ENCODE peak calls at places on chromosomes 12 and 14, in eight cellular contexts. Y is pancreas; M is suprapubic skin; U is CD4-positive, alpha-beta memory T cell; Z is foreskin fibroblast; I is neural progenitor cell; F is H7; J is gastrocnemius medialis. A is an unnamed sample.
A peak's percentile ranks its signal among the peaks of the same experiment; 100 is the strongest.

GRCh38 chr12:93879476-93880376 is 202.6 kb downstream of the CRADD start:
- DNase-seq in Y (no peak), M (no peak), U (no peak), Z (peak; percentile 75), I (no peak), F (no peak), J (no peak), A (peak; percentile 97)

GRCh38 chr12:124032265-124032886 is 59.4 kb downstream of the ZNF664 start:
- DNase-seq in Y (peak; percentile 35), M (no peak), U (no peak), Z (peak; percentile 52), I (peak; percentile 64), F (peak; percentile 89), J (no peak), A (peak; percentile 53)

GRCh38 chr12:9649532-9649940 is 20.0 kb upstream of the CLEC2D start:
- DNase-seq in Y (no peak), M (no peak), U (no peak), Z (no peak), I (peak; percentile 20), F (peak; percentile 20), J (no peak), A (no peak)

GRCh38 chr14:83044001-83044400 is 1510.3 kb upstream of the SEL1L start:
- DNase-seq in Y (no peak), M (no peak), U (no peak), Z (no peak), I (no peak), F (no peak), J (no peak), A (no peak)

GRCh38 chr14:58082491-58083098 is 69.4 kb downstream of the ARMH4 start:
- DNase-seq in Y (no peak), M (no peak), U (no peak), Z (peak; percentile 74), I (no peak), F (no peak), J (no peak), A (peak; percentile 85)

GRCh38 chr14:37595809-37596595 is 573 bp downstream of the TTC6 start:
- DNase-seq in Y (no peak), M (no peak), U (peak; percentile 24), Z (no peak), I (peak; percentile 71), F (peak; percentile 90), J (no peak), A (no peak)

GRCh38 chr14:70257526-70257925 is 68.8 kb upstream of the SLC8A3 start:
- DNase-seq in Y (no peak), M (no peak), U (no peak), Z (no peak), I (peak; percentile 36), F (peak; percentile 61), J (peak; percentile 40), A (no peak)

GRCh38 chr14:72419226-72419625 is 474.7 kb downstream of the DPF3 start:
- DNase-seq in Y (no peak), M (no peak), U (no peak), Z (no peak), I (no peak), F (no peak), J (no peak), A (no peak)

GRCh38 chr14:73784988-73785313 is 66.7 kb upstream of the PTGR2 start:
- DNase-seq in Y (no peak), M (no peak), U (no peak), Z (no peak), I (no peak), F (no peak), J (no peak), A (no peak)
- H3K4me3 ChIP-seq in Y (no peak overlapping the region), M (peak overlapping the region; percentile 88), U (peak overlapping the region; percentile 89), Z (peak overlapping the region; percentile 64), I (no peak overlapping the region), F (no peak overlapping the region), J (peak overlapping the region; percentile 70), A (peak overlapping the region; percentile 64)

GRCh38 chr14:104136472-104137296 is 1.7 kb upstream of the KIF26A start:
- DNase-seq in Y (peak; percentile 12), M (peak; percentile 75), U (no peak), Z (no peak), I (peak; percentile 55), F (peak; percentile 82), J (no peak), A (no peak)
- H3K4me3 ChIP-seq in Y (no peak overlapping the region), M (peak overlapping the region; percentile 57), U (no peak overlapping the region), Z (no peak overlapping the region), I (peak overlapping the region; percentile 59), F (peak overlapping the region; percentile 48), J (peak overlapping the region; percentile 25), A (no peak overlapping the region)

DNA sequence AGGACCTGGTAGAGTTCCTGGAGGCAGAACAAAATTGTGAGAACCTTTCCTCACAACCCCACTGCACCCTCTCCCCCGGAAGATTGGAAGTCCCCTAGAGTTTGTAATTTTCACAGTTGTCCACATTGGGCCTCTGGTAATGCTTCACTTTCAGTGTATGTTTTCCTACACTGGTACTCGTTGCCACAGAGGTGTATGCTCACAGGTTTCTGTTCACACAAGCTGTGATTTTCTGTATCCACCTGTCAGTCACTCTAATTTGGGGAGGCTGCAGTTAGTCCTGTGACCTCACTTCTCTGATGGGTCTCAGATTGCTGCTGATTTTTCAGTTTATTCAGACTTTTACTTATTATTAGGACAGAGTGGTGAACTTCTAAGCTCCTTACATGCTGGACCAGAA is 66.4 kb upstream of the BMP4 start:
- DNase-seq in Y (no peak), M (no peak), U (no peak), Z (no peak), I (no peak), F (no peak), J (no peak), A (no peak)
- H3K4me3 ChIP-seq in Y (no peak overlapping the region), M (no peak overlapping the region), U (no peak overlapping the region), Z (no peak overlapping the region), I (no peak overlapping the region), F (no peak overlapping the region), J (no peak overlapping the region), A (no peak overlapping the region)

DNA sequence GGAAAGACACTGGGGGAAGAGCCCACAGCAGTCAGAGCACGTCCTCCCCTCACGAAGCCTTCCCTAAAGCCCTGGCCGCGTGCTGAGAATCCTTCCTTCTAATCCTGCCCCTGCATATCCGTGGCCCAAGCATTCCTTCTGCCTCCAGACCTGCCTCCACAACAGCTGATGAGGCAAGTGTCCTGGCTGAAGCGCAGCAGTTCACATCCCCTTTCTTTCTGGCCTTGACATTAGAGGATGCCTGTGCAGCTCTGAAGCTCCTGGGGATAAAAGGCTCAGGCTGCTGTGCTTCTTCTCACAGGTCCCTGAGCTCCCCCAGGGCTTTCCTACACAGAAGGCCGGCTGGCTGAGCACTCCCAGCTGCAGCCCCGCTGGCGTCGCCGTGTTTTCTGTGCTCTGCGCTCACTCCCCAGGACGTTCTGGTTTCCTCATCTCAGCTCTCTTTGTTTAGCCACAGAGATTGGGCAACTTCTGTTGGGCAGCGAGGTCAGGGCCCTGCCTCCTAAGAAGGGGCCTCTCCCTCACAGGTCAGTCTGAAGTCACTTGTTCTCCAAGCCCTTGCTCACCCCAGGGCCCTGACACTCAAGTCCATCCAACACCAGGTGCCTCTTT is 45.8 kb downstream of the NINJ2 start:
- DNase-seq in Y (peak; percentile 35), M (no peak), U (no peak), Z (peak; percentile 22), I (no peak), F (no peak), J (peak; percentile 86), A (peak; percentile 62)
- H3K4me3 ChIP-seq in Y (no peak overlapping the region), M (no peak overlapping the region), U (no peak overlapping the region), Z (no peak overlapping the region), I (no peak overlapping the region), F (no peak overlapping the region), J (peak overlapping the region; percentile 4), A (no peak overlapping the region)